ENCODE peak calls at places on chromosome 20, in eight cellular contexts. G is iris pigment epithelial cell; O is GM20000; N is effector memory CD8-positive, alpha-beta T cell; Y is GM03348; C is stimulated activated CD8-positive, alpha-beta memory T cell treated with anti-CD3 and anti-CD28 coated beads, Interleukin-15, amount 100 ng/mL, for 1 hour; S is AG09309; E is NCI-H460. I is an unnamed sample.
A peak's percentile ranks its signal among the peaks of the same experiment; 100 is the strongest.

GRCh38 chr20:57529160-57529585 is 4.2 kb upstream of the CTCFL start:
- DNase-seq in S (no peak), E (no peak), N (no peak), O (no peak), C (no peak), G (no peak), Y (no peak), I (no peak)

GRCh38 chr20:24730750-24731149 is 218.3 kb upstream of the CST7 start:
- DNase-seq in N (no peak), E (no peak), O (no peak), G (no peak), Y (no peak), C (no peak), S (no peak), I (no peak)

GRCh38 chr20:4297141-4297826 is 281.9 kb upstream of the RNF24 start:
- DNase-seq in G (no peak), S (peak; percentile 80), C (no peak), O (no peak), E (no peak), N (no peak), Y (peak; percentile 80), I (no peak)

GRCh38 chr20:3315110-3315509 is 76.1 kb upstream of the SLC4A11 start:
- DNase-seq in O (no peak), G (no peak), N (no peak), C (no peak), E (no peak), Y (no peak), S (no peak), I (no peak)

GRCh38 chr20:10524643-10525042 is 89.5 kb downstream of the SLX4IP start:
- DNase-seq in O (no peak), N (no peak), S (no peak), C (no peak), E (no peak), Y (no peak), G (peak; percentile 62), I (peak; percentile 77)

GRCh38 chr20:31781945-31782344 is 37.2 kb upstream of the MYLK2 start:
- DNase-seq in S (no peak), G (peak; percentile 18), O (no peak), Y (no peak), N (no peak), C (no peak), E (no peak), I (peak; percentile 72)

GRCh38 chr20:48668451-48668946 is 159.3 kb downstream of the PREX1 start:
- DNase-seq in Y (no peak), O (no peak), S (no peak), E (no peak), N (no peak), C (no peak), G (no peak), I (no peak)

GRCh38 chr20:22574545-22575086 is 9.8 kb downstream of the FOXA2 start:
- DNase-seq in N (no peak), O (no peak), C (no peak), G (no peak), S (no peak), Y (no peak), E (no peak), I (no peak)

GRCh38 chr20:45848969-45849582 is 8.1 kb downstream of the ACOT8 start:
- DNase-seq in G (no peak), C (no peak), O (no peak), S (no peak), N (no peak), E (no peak), Y (no peak), I (no peak)

GRCh38 chr20:37681384-37681977 is 12.3 kb upstream of the CTNNBL1 start:
- DNase-seq in S (no peak), O (no peak), G (no peak), C (no peak), Y (no peak), N (no peak), E (no peak), I (no peak)

GRCh38 chr20:34018166-34018565 is 24.5 kb downstream of the RALY start:
- DNase-seq in S (no peak), N (no peak), C (no peak), E (no peak), Y (no peak), G (no peak), O (no peak), I (no peak)

GRCh38 chr20:32447136-32448027 is 89.3 kb downstream of the ASXL1 start:
- DNase-seq in N (no peak), G (no peak), S (no peak), Y (no peak), O (no peak), E (no peak), C (no peak), I (no peak)

GRCh38 chr20:41616228-41616627 is 1.9 kb downstream of the CHD6 start:
- DNase-seq in E (no peak), C (no peak), G (peak; percentile 42), S (peak; percentile 16), N (no peak), O (no peak), Y (peak; percentile 43), I (no peak)

GRCh38 chr20:19628570-19629134 is 129.4 kb upstream of the RIN2 start:
- DNase-seq in S (peak; percentile 16), E (peak; percentile 86), Y (peak; percentile 69), C (no peak), G (peak; percentile 64), O (peak; percentile 72), N (peak; percentile 9), I (peak; percentile 68)

GRCh38 chr20:63361507-63362425 is 617 bp upstream of the CHRNA4 start:
- DNase-seq in O (no peak), C (no peak), G (no peak), E (no peak), Y (no peak), S (no peak), N (no peak), I (peak; percentile 23)

GRCh38 chr20:38113401-38114325 is 51.4 kb downstream of the TGM2 start:
- DNase-seq in N (no peak), Y (no peak), S (no peak), G (peak; percentile 41), O (no peak), C (no peak), E (no peak), I (peak; percentile 69)

GRCh38 chr20:17580905-17581304 is 11.0 kb downstream of the DSTN start:
- DNase-seq in O (no peak), S (no peak), E (no peak), N (no peak), C (no peak), Y (no peak), G (no peak), I (no peak)

GRCh38 chr20:6388666-6389197 is 265.9 kb upstream of the FERMT1 start:
- DNase-seq in N (no peak), E (no peak), C (no peak), Y (no peak), G (no peak), S (no peak), O (no peak), I (no peak)

GRCh38 chr20:48845000-48845399 is 17.2 kb upstream of the PREX1 start:
- DNase-seq in O (no peak), N (no peak), S (no peak), C (no peak), E (no peak), Y (no peak), G (peak; percentile 74), I (peak; percentile 80)

GRCh38 chr20:53915459-53916172 is 154.8 kb downstream of the BCAS1 start:
- DNase-seq in C (peak; percentile 98), O (peak; percentile 69), N (peak; percentile 97), E (peak; percentile 89), G (peak; percentile 86), S (peak; percentile 74), Y (peak; percentile 91), I (peak; percentile 98)

GRCh38 chr20:62879275-62880146 is 17.9 kb upstream of the TCFL5 start:
- DNase-seq in Y (no peak), G (no peak), E (no peak), N (no peak), O (no peak), S (no peak), C (no peak), I (no peak)

I was measured in ELR.